ENCODE peak calls at places on chromosomes 13 and 19, in seven cellular contexts. Y is activated B cell treated with CpG ODN at 0.5 μM for 24 hours; M is frontal cortex; I is activated T-helper 2 cell treated with anti-CD3 and anti-CD28 coated beads, Interferon-gamma antibody, Interleukin-2, Interleukin-4, amounts not matched to agents 10 μg/mL and 5 μg/mL and 100 μg/mL, durations not matched to agents 14 hours and 24 hours and 36 hours; C is endothelial cell; R is neural crest cell; X is iPS-NIHi11. Z is an unnamed sample.

GRCh38 chr13:59776924-59777690 is 386.6 kb downstream of the DIAPH3 start:
- DNase-seq in M (no peak), Y (no peak), R (no peak), X (no peak), I (no peak), C (no peak), Z (no peak)

GRCh38 chr19:50232600-50232999 is 29.2 kb downstream of the MYH14 start:
- DNase-seq in M (no peak), Y (no peak), C (no peak), I (no peak), R (no peak), X (no peak), Z (no peak)

GRCh38 chr13:106520205-106521004 is 15.1 kb downstream of the EFNB2 start:
- DNase-seq in X (no peak), R (no peak), M (no peak), I (no peak), C (no peak), Y (no peak), Z (no peak)

GRCh38 chr19:16920816-16921529 is 32.2 kb downstream of the F2RL3 start:
- DNase-seq in M (no peak), C (no peak), I (no peak), R (no peak), Y (no peak), X (peak), Z (no peak)

GRCh38 chr19:39982883-39983282 is 11.9 kb downstream of the PSMC4 start:
- DNase-seq in X (no peak), Y (no peak), I (no peak), M (no peak), R (no peak), C (no peak), Z (no peak)

GRCh38 chr19:40154121-40154680 is 37.0 kb upstream of the MAP3K10 start:
- DNase-seq in M (no peak), Y (no peak), I (no peak), R (no peak), X (no peak), C (no peak), Z (no peak)

GRCh38 chr19:37654525-37654832 is 786 bp downstream of the ZFP30 start:
- DNase-seq in I (no peak), M (no peak), C (no peak), R (no peak), X (no peak), Y (no peak), Z (no peak)

GRCh38 chr19:35889370-35890112 is 10.8 kb downstream of the NFKBID start:
- DNase-seq in I (no peak), X (no peak), M (no peak), Y (no peak), R (no peak), C (no peak), Z (no peak)

GRCh38 chr19:45630463-45630862 is 8.7 kb downstream of the EML2 start:
- DNase-seq in Y (no peak), R (no peak), C (no peak), M (no peak), I (no peak), X (no peak), Z (no peak)

GRCh38 chr19:39031368-39032163 is 783 bp downstream of the FBXO27 start:
- DNase-seq in I (peak), R (peak), X (peak), M (peak), C (peak), Y (peak), Z (peak)

GRCh38 chr19:7366701-7367420 is 18.1 kb downstream of the ARHGEF18 start:
- DNase-seq in M (no peak), Y (no peak), C (no peak), I (no peak), R (no peak), X (peak), Z (no peak)

GRCh38 chr19:39131255-39131755 is 5.7 kb downstream of the PAK4 start:
- DNase-seq in I (no peak), Y (no peak), X (no peak), R (no peak), C (no peak), M (no peak), Z (no peak)

GRCh38 chr19:33470040-33470330 is 51.6 kb downstream of the PEPD start:
- DNase-seq in I (no peak), M (no peak), X (no peak), C (no peak), Y (no peak), R (no peak), Z (no peak)

GRCh38 chr13:107192289-107192688 is 624.4 kb upstream of the ARGLU1 start:
- DNase-seq in M (no peak), I (no peak), X (no peak), R (no peak), C (no peak), Y (no peak), Z (no peak)

GRCh38 chr13:109126973-109127615 is 497.7 kb downstream of the MYO16 start:
- DNase-seq in I (no peak), R (no peak), M (no peak), Y (no peak), C (no peak), X (no peak), Z (peak)

GRCh38 chr19:33905473-33905936 is 108.8 kb downstream of the KCTD15 start:
- DNase-seq in R (no peak), Y (no peak), X (peak), I (no peak), C (peak), M (no peak), Z (no peak)

GRCh38 chr19:703651-704446 is 4.9 kb upstream of the PALM start:
- DNase-seq in Y (no peak), R (peak), C (peak), I (peak), X (peak), M (peak), Z (no peak)

GRCh38 chr13:94177041-94177440 is 302.4 kb downstream of the DCT start:
- DNase-seq in Y (no peak), C (no peak), X (no peak), R (no peak), M (no peak), I (no peak), Z (no peak)

GRCh38 chr19:55927991-55928390 is 4.1 kb downstream of the NLRP13 start:
- DNase-seq in M (no peak), X (no peak), C (no peak), Y (no peak), I (no peak), R (no peak), Z (no peak)

GRCh38 chr13:60335531-60335930 is 61.5 kb upstream of the TDRD3 start:
- DNase-seq in X (no peak), I (no peak), C (no peak), R (no peak), M (no peak), Y (no peak), Z (no peak)

GRCh38 chr13:25928941-25929505 is 122.8 kb downstream of the SHISA2 start:
- DNase-seq in C (no peak), X (no peak), M (no peak), I (no peak), R (no peak), Y (no peak), Z (peak)

GRCh38 chr19:51161266-51161665 is 19.2 kb downstream of the SIGLEC7 start:
- DNase-seq in R (no peak), I (no peak), X (no peak), C (no peak), M (no peak), Y (no peak), Z (no peak)

GRCh38 chr19:19428746-19429145 is 23.3 kb downstream of the GATAD2A start:
- DNase-seq in I (no peak), R (no peak), M (no peak), X (no peak), Y (no peak), C (no peak), Z (no peak)

GRCh38 chr13:33751151-33751550 is 66.8 kb upstream of the RFC3 start:
- DNase-seq in Y (no peak), C (no peak), R (no peak), X (no peak), I (no peak), M (no peak), Z (no peak)

GRCh38 chr13:38662362-38662761 is 24.5 kb upstream of the FREM2 start:
- DNase-seq in M (no peak), Y (no peak), I (no peak), X (no peak), R (no peak), C (no peak), Z (no peak)

GRCh38 chr19:10460714-10461046 is 40.3 kb downstream of the PDE4A start:
- DNase-seq in I (no peak), R (no peak), M (no peak), X (no peak), Y (no peak), C (no peak), Z (no peak)

GRCh38 chr19:54100560-54100959 is at the start of gene OSCAR:
- DNase-seq in I (no peak), M (no peak), X (no peak), Y (no peak), R (no peak), C (no peak), Z (no peak)

GRCh38 chr13:72782717-72783116 is 784 bp downstream of the PIBF1 start:
- DNase-seq in M (no peak), C (no peak), R (no peak), I (no peak), Y (no peak), X (no peak), Z (no peak)

GRCh38 chr13:20559659-20560356 is 7.1 kb upstream of the IFT88 start:
- DNase-seq in X (no peak), I (no peak), Y (no peak), M (no peak), R (no peak), C (no peak), Z (no peak)

GRCh38 chr13:75217949-75218348 is 264.0 kb downstream of the TBC1D4 start:
- DNase-seq in M (no peak), Y (no peak), I (no peak), X (no peak), C (no peak), R (no peak), Z (no peak)

GRCh38 chr19:33630880-33631627 is 9.3 kb downstream of the CHST8 start:
- DNase-seq in R (no peak), Y (no peak), I (no peak), X (no peak), M (no peak), C (no peak), Z (peak)

GRCh38 chr13:100512422-100512821 is 76.2 kb downstream of the GGACT start:
- DNase-seq in R (no peak), C (no peak), M (no peak), I (no peak), Y (no peak), X (no peak), Z (no peak)

GRCh38 chr19:1253514-1254080 is 5.2 kb downstream of the MIDN start:
- DNase-seq in I (no peak), M (no peak), C (no peak), Y (no peak), X (no peak), R (no peak), Z (no peak)

GRCh38 chr13:27481766-27482165 is 31.4 kb upstream of the MTIF3 start:
- DNase-seq in M (no peak), X (peak), Y (no peak), C (peak), R (peak), I (peak), Z (peak)

GRCh38 chr13:112943309-112944125 is 25.5 kb upstream of the MCF2L start:
- DNase-seq in C (peak), Y (peak), X (peak), M (peak), I (no peak), R (peak), Z (peak)

GRCh38 chr13:27960362-27961226 is 8.5 kb downstream of the CDX2 start:
- DNase-seq in Y (no peak), M (peak), X (peak), R (peak), I (no peak), C (peak), Z (no peak)

GRCh38 chr13:71625694-71626093 is 241.3 kb downstream of the DACH1 start:
- DNase-seq in M (no peak), I (no peak), C (no peak), R (no peak), X (no peak), Y (no peak), Z (no peak)

Z was measured in cerebellum.